ENCODE peak calls at places on chromosome 14, in five cellular contexts. A is fibroblast of mammary gland; X is NCI-H460; H is stimulated activated naive CD8-positive, alpha-beta T cell treated with anti-CD3 and anti-CD28 coated beads, Interleukin-15, Interleukin-2, amounts not matched to agents 100 U/mL and 50 U/mL, for 24 hours; J is ecto neural progenitor cell. F is an unnamed sample.

GRCh38 chr14:71538949-71539659 is 393.1 kb upstream of the RGS6 start:
- DNase-seq in X (no peak), H (no peak), A (peak), J (no peak), F (no peak)

GRCh38 chr14:21039585-21040369 is 2.4 kb upstream of the RNASE7 start:
- DNase-seq in A (peak), H (no peak), X (peak), J (no peak), F (no peak)

GRCh38 chr14:68932219-68932618 is 46.9 kb downstream of the ACTN1 start:
- DNase-seq in X (no peak), J (no peak), A (peak), H (no peak), F (no peak)

GRCh38 chr14:83255015-83255726 is 1721.5 kb upstream of the SEL1L start:
- DNase-seq in A (peak), J (no peak), X (no peak), H (no peak), F (no peak)

GRCh38 chr14:34662558-34663088 is 32.7 kb upstream of the SNX6 start:
- DNase-seq in X (no peak), H (no peak), A (peak), J (no peak), F (no peak)

GRCh38 chr14:59511916-59512530 is 27.7 kb downstream of the JKAMP start:
- DNase-seq in A (no peak), J (peak), X (no peak), H (peak), F (no peak)

GRCh38 chr14:103623883-103624482 is 5.0 kb upstream of the KLC1 start:
- DNase-seq in A (no peak), X (no peak), J (no peak), H (no peak), F (no peak)

GRCh38 chr14:65336191-65336591 is 76.3 kb upstream of the FUT8 start:
- DNase-seq in H (peak), A (peak), J (no peak), X (no peak), F (peak)

GRCh38 chr14:72523397-72524157 is 370.3 kb downstream of the DPF3 start:
- DNase-seq in A (peak), H (no peak), J (no peak), X (no peak), F (no peak)